ENCODE peak calls at places on chromosomes 6 and 20, in four cellular contexts. Y, A, K and S are unnamed samples.

GRCh38 chr6:110140650-110141049 is 38.8 kb downstream of the WASF1 start:
- DNase-seq in K (no peak), A (no peak), Y (no peak), S (peak; percentile 66)

GRCh38 chr6:134634952-134635351 is 314.9 kb downstream of the ALDH8A1 start:
- DNase-seq in Y (no peak), K (no peak), A (no peak), S (no peak)

GRCh38 chr6:14412026-14412425 is 294.5 kb downstream of the CD83 start:
- DNase-seq in Y (no peak), A (no peak), K (no peak), S (no peak)

GRCh38 chr6:401239-401993 is 9.9 kb downstream of the IRF4 start:
- DNase-seq in K (no peak), A (no peak), Y (no peak), S (no peak)

GRCh38 chr20:41570552-41570951 is 47.6 kb downstream of the CHD6 start:
- DNase-seq in Y (no peak), K (no peak), A (no peak), S (no peak)

GRCh38 chr6:131789219-131789618 is 18.6 kb upstream of the ENPP1 start:
- DNase-seq in A (no peak), K (no peak), Y (no peak), S (no peak)

GRCh38 chr6:111482236-111482958 is 621 bp downstream of the REV3L start:
- DNase-seq in K (peak; percentile 60), A (peak; percentile 72), Y (peak; percentile 59), S (peak; percentile 69)

GRCh38 chr6:63881791-63882190 is 246.2 kb downstream of the PHF3 start:
- DNase-seq in A (no peak), Y (no peak), K (no peak), S (no peak)

GRCh38 chr20:62634330-62634967 is 7.9 kb upstream of the SLCO4A1 start:
- DNase-seq in A (no peak), Y (no peak), K (no peak), S (no peak)

GRCh38 chr6:39880521-39881048 is 53.7 kb downstream of the MOCS1 start:
- DNase-seq in K (no peak), Y (no peak), A (no peak), S (no peak)

GRCh38 chr20:36092424-36093024 is 62.0 kb upstream of the EPB41L1 start:
- DNase-seq in K (peak; percentile 50), Y (peak; percentile 84), A (no peak), S (peak; percentile 72)

GRCh38 chr20:15342987-15343639 is 1005.7 kb upstream of the FLRT3 start:
- DNase-seq in A (no peak), Y (no peak), K (no peak), S (no peak)

GRCh38 chr6:101178748-101179147 is 214.8 kb upstream of the GRIK2 start:
- DNase-seq in Y (no peak), A (no peak), K (no peak), S (peak; percentile 25)

GRCh38 chr6:163095401-163095800 is 319.1 kb upstream of the QKI start:
- DNase-seq in A (no peak), Y (no peak), K (no peak), S (no peak)

DNA sequence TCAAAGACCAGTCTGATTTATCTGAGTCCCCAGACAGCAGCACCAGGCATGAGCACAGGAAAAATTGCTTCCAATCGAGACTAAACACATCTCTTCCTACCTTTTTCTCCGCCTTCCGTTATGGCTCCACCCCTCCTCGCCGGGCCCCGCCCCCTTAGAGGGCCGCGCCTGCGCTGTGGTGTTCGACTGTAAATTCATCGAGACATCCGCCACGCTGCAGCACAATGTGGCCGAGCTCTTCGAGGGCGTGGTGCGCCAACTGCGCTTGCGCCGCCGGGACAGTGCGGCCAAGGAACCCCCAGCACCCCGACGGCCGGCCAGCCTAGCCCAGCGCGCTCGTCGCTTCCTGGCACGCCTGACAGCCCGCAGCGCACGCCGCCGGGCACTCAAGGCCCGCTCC is 8.9 kb downstream of the REM1 start:
- DNase-seq in K (no peak), Y (no peak), A (no peak), S (no peak)
- H3K9me3 ChIP-seq in K (no peaks in the 10 kb centered on the region), Y (peaks cover 9% of the 10 kb centered on the region), A (no peaks in the 10 kb centered on the region), S (no peaks in the 10 kb centered on the region)

GRCh38 chr6:88662163-88662580 is 301.2 kb downstream of the RNGTT start:
- DNase-seq in A (no peak), K (peak; percentile 50), Y (no peak), S (no peak)

GRCh38 chr6:88663801-88664200 is 299.6 kb downstream of the RNGTT start:
- DNase-seq in K (no peak), Y (no peak), A (no peak), S (no peak)

GRCh38 chr6:88662653-88663174 is 300.7 kb downstream of the RNGTT start:
- DNase-seq in Y (no peak), K (no peak), A (no peak), S (no peak)

GRCh38 chr6:88665131-88665530 is 298.3 kb downstream of the RNGTT start:
- DNase-seq in K (no peak), A (no peak), Y (no peak), S (no peak)

GRCh38 chr6:88661136-88661535 is 302.3 kb downstream of the RNGTT start:
- DNase-seq in A (no peak), K (no peak), Y (no peak), S (no peak)
- H3K9me3 ChIP-seq in A (peaks cover 3% of the 10 kb centered on the region), K (peaks cover 8% of the 10 kb centered on the region), Y (peaks cover 10% of the 10 kb centered on the region), S (no peaks in the 10 kb centered on the region)

GRCh38 chr6:11692451-11693376 is 85.9 kb downstream of the ADTRP start:
- DNase-seq in A (no peak), K (no peak), Y (no peak), S (no peak)
- H3K9me3 ChIP-seq in A (no peaks in the 10 kb centered on the region), K (no peaks in the 10 kb centered on the region), Y (no peaks in the 10 kb centered on the region), S (no peaks in the 10 kb centered on the region)

DNA sequence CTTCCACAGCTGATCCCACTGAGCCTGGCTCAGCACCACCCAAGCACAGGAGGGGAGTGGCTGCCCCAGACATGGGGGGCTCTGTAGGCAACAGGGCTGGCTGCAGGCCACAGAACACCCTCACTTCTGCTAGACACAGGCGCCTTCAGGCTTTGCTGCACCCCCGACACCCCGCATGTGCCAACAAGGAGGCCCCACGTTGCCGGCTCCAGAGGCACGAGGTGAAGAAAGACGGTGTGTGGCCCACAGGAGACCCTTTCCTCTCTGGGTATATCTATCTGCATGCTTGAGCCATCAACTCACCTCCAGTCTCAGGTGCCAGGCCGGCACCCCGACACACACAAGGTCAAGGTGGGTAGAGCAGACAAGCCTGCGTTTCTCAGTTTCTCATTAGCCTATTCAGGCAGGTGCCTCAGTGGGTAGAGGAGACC is 158.3 kb downstream of the DLL1 start:
- DNase-seq in Y (no peak), K (peak; percentile 7), A (peak; percentile 38), S (no peak)
- H3K9me3 ChIP-seq in Y (no peaks in the 10 kb centered on the region), K (no peaks in the 10 kb centered on the region), A (no peaks in the 10 kb centered on the region), S (no peaks in the 10 kb centered on the region)

GRCh38 chr6:159256128-159256527 is 86.9 kb downstream of the FNDC1 start:
- DNase-seq in K (no peak), Y (no peak), A (no peak), S (no peak)

GRCh38 chr6:159257846-159258245 is 88.6 kb downstream of the FNDC1 start:
- DNase-seq in K (no peak), A (no peak), Y (no peak), S (peak; percentile 48)

GRCh38 chr6:159267165-159267564 is 98.0 kb downstream of the FNDC1 start:
- DNase-seq in K (no peak), Y (peak; percentile 74), A (no peak), S (peak; percentile 35)

GRCh38 chr6:159259726-159260125 is 90.5 kb downstream of the FNDC1 start:
- DNase-seq in Y (no peak), K (no peak), A (no peak), S (no peak)

GRCh38 chr6:159261983-159262382 is 92.8 kb downstream of the FNDC1 start:
- DNase-seq in A (no peak), K (no peak), Y (no peak), S (no peak)
- H3K9me3 ChIP-seq in A (no peaks in the 10 kb centered on the region), K (no peaks in the 10 kb centered on the region), Y (no peaks in the 10 kb centered on the region), S (peaks cover 3% of the 10 kb centered on the region)